ENCODE peak calls at places on chromosomes 4 and X, in ten cellular contexts. Y, E, F, M, L, O, S, P, X and I are unnamed samples.

GRCh38 chr4:85452073-85452764 is 22.7 kb upstream of the ARHGAP24 start:
- DNase-seq in Y (no peak), E (no peak), F (no peak), M (no peak), L (peak; percentile 20), O (no peak), S (no peak), P (no peak), X (no peak), I (no peak)

GRCh38 chr4:127162741-127163140 is 470.0 kb upstream of the INTU start:
- DNase-seq in Y (no peak), E (peak; percentile 60), F (peak; percentile 93), M (no peak), L (peak; percentile 94), O (no peak), S (peak; percentile 22), P (no peak), X (no peak), I (no peak)

GRCh38 chrX:154351183-154352011 is 23.0 kb downstream of the FLNA start:
- DNase-seq in Y (no peak), E (no peak), F (no peak), M (no peak), L (no peak), O (peak; percentile 71), S (no peak), P (no peak), X (no peak), I (no peak)

GRCh38 chr4:165457793-165458192 is 79.0 kb downstream of the CPE start:
- DNase-seq in Y (no peak), E (no peak), F (no peak), M (no peak), L (no peak), O (no peak), S (no peak), P (no peak), X (no peak), I (no peak)

GRCh38 chr4:2788101-2788500 is 4.8 kb upstream of the SH3BP2 start:
- DNase-seq in Y (no peak), E (no peak), F (no peak), M (no peak), L (no peak), O (no peak), S (no peak), P (peak; percentile 45), X (no peak), I (no peak)

GRCh38 chr4:182521006-182521405 is 277.8 kb downstream of the TENM3 start:
- DNase-seq in Y (no peak), E (no peak), F (no peak), M (no peak), L (no peak), O (no peak), S (no peak), P (no peak), X (no peak), I (no peak)

GRCh38 chr4:114163051-114163450 is 183.6 kb upstream of the ARSJ start:
- DNase-seq in Y (no peak), E (no peak), F (no peak), M (no peak), L (peak; percentile 57), O (no peak), S (no peak), P (no peak), X (no peak), I (no peak)

GRCh38 chrX:134186362-134187121 is 50.4 kb upstream of the CCDC160 start:
- DNase-seq in Y (no peak), E (no peak), F (no peak), M (no peak), L (no peak), O (peak; percentile 20), S (no peak), P (no peak), X (peak; percentile 16), I (no peak)

GRCh38 chr4:23333946-23334878 is 555.6 kb downstream of the PPARGC1A start:
- DNase-seq in Y (no peak), E (peak; percentile 100), F (peak; percentile 49), M (no peak), L (peak; percentile 65), O (no peak), S (peak; percentile 75), P (no peak), X (peak; percentile 54), I (peak; percentile 96)

GRCh38 chr4:107153228-107153627 is 117.1 kb upstream of the DKK2 start:
- DNase-seq in Y (no peak), E (no peak), F (peak; percentile 34), M (no peak), L (peak; percentile 23), O (peak; percentile 29), S (peak; percentile 33), P (no peak), X (peak; percentile 67), I (no peak)

GRCh38 chr4:150782921-150783320 is 201.0 kb downstream of the MAB21L2 start:
- DNase-seq in Y (no peak), E (peak; percentile 18), F (peak; percentile 53), M (no peak), L (peak; percentile 18), O (no peak), S (peak; percentile 34), P (no peak), X (no peak), I (peak; percentile 85)

DNA sequence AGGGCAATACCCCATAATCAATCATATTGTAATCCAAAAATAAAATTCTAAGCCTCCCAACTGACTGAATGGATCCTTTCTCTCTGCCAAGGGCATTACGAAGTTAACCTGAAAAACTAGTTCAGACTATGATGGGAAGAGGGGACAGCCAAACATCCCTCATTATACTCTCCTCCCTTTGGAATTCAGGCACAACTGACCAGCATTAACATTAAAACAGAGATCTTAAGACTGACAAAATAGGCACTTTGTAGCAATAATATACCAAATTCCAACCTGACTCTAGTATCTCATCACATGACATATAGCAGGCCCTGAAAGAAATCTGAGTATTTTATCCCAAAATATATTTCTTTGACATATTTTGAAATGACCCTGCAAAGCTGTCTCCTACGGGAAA is 55.0 kb upstream of the SPP1 start:
- DNase-seq in Y (no peak), E (no peak), F (no peak), M (no peak), L (no peak), O (no peak), S (no peak), P (no peak), X (no peak), I (no peak)
- H3K4me3 ChIP-seq in Y (no peak overlapping the region), E (no peak overlapping the region), F (no peak overlapping the region), M (no peak overlapping the region), L (no peak overlapping the region), O (no peak overlapping the region), S (no peak overlapping the region), P (no peak overlapping the region), X (no peak overlapping the region), I (no peak overlapping the region)

GRCh38 chr4:70182517-70183167 is 12.9 kb upstream of the ODAM start:
- DNase-seq in Y (no peak), E (no peak), F (no peak), M (no peak), L (no peak), O (no peak), S (peak; percentile 4), P (no peak), X (no peak), I (no peak)

GRCh38 chr4:70178075-70178660 is 17.4 kb upstream of the ODAM start:
- DNase-seq in Y (no peak), E (no peak), F (no peak), M (no peak), L (no peak), O (no peak), S (no peak), P (no peak), X (no peak), I (no peak)

GRCh38 chr4:70187216-70187615 is 8.3 kb upstream of the ODAM start:
- DNase-seq in Y (no peak), E (no peak), F (no peak), M (no peak), L (no peak), O (no peak), S (no peak), P (no peak), X (no peak), I (no peak)

GRCh38 chr4:70183940-70184246 is 11.6 kb upstream of the ODAM start:
- DNase-seq in Y (no peak), E (no peak), F (no peak), M (no peak), L (no peak), O (no peak), S (no peak), P (no peak), X (no peak), I (no peak)

DNA sequence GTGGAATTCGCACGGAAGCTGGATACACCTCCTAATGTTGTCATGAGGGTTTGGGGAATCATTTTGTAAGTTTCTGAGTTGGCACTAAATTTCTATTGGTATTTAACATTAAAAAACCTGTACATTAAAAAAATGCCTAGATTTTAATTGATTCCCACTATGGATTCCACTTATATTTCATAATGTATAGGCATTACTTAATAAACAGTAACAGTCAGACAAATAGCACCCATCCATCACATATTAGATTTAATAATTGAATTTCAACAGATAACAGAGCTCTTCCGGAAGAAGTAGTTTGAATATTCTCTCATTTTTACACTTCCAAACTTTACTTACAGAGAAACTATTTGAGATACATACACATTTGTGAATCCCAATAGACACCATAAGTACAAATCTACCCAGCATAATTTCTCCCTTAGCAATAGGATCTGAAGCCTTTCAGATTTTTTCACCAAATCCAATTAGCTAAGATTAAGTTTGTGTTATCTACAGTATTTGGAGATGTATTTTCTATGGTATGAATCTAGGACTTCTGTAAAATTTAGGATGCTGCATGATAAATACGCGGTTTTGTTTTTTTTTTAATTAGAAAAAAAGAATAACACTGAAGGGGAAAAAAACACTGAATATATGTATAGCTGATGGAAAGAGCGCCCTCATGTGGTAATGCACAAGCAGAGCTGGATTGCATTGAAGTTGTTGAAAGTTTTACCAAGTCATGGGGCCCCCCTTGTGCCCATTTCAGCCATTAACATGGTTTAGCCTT is 12.2 kb upstream of the ODAM start:
- DNase-seq in Y (no peak), E (peak; percentile 1), F (peak; percentile 89), M (peak; percentile 0), L (peak; percentile 29), O (peak; percentile 7), S (peak; percentile 66), P (peak; percentile 44), X (peak; percentile 82), I (peak; percentile 48)
- TF ChIP-seq CTCF in Y (no peak), E (peak; percentile 87), F (peak; percentile 86), M (peak; percentile 45), L (peak; percentile 59), O (peak; percentile 60), S (peak; percentile 70), P (peak; percentile 50), X (peak; percentile 97), I (peak; percentile 88)

GRCh38 chr4:95550566-95550965 is 1.8 kb upstream of the UNC5C start:
- DNase-seq in Y (no peak), E (no peak), F (no peak), M (no peak), L (no peak), O (no peak), S (no peak), P (no peak), X (no peak), I (no peak)
- H3K4me3 ChIP-seq in Y (peak overlapping the region; percentile 87), E (no peak overlapping the region), F (no peak overlapping the region), M (no peak overlapping the region), L (no peak overlapping the region), O (no peak overlapping the region), S (no peak overlapping the region), P (no peak overlapping the region), X (peak overlapping the region; percentile 68), I (no peak overlapping the region)

DNA sequence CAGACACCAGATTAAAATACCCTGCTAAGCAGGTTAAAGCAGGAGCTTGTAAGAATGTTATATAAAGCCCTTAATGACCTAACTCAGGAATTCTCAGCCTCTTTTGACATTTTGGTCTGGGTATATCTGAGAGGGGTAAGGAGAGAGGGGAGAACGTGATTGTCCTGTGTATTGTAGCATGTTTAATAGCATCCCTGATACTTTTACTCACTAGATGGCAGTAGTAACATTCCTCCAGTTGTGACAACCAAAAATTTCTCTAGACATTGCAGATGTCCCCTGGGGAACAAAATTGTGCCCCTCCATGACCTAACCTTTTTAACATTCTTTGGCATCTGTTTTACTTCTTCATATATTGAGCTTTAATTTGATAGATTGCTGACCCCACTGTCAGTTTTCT is 17.9 kb downstream of the SMARCA5 start:
- DNase-seq in Y (no peak), E (no peak), F (peak; percentile 43), M (no peak), L (no peak), O (no peak), S (peak; percentile 35), P (no peak), X (peak; percentile 3), I (no peak)
- TF ChIP-seq CTCF in Y (peak; percentile 19), E (peak; percentile 49), F (peak; percentile 61), M (peak; percentile 36), L (peak; percentile 43), O (no peak), S (peak; percentile 58), P (no peak), X (peak; percentile 43), I (peak; percentile 59)